ENCODE peak calls at places on chromosomes 7 and 10, in ten cellular contexts. One of them, this sample, is unnamed.

GRCh38 chr7:17633099-17633498 is 307.2 kb downstream of the SNX13 start:
- DNase-seq in KG1: no peak
- DNase-seq in T-helper 9 cell: no peak
- DNase-seq in fibroblast of mammary gland: peak
- DNase-seq in H9: no peak
- DNase-seq in ELR: peak
- DNase-seq in Right ventricle myocardium inferior: no peak
- DNase-seq in astrocyte of the hippocampus: no peak
- DNase-seq in putamen: no peak
- DNase-seq in aorta: no peak
- DNase-seq in this sample: no peak

GRCh38 chr10:119896937-119897336 is 4.4 kb downstream of the SEC23IP start:
- DNase-seq in KG1: no peak
- DNase-seq in T-helper 9 cell: no peak
- DNase-seq in fibroblast of mammary gland: peak
- DNase-seq in H9: no peak
- DNase-seq in ELR: no peak
- DNase-seq in Right ventricle myocardium inferior: peak
- DNase-seq in astrocyte of the hippocampus: peak
- DNase-seq in putamen: no peak
- DNase-seq in aorta: peak
- DNase-seq in this sample: no peak

GRCh38 chr10:11337516-11337915 is 273.9 kb downstream of the USP6NL start:
- DNase-seq in KG1: no peak
- DNase-seq in T-helper 9 cell: no peak
- DNase-seq in fibroblast of mammary gland: no peak
- DNase-seq in H9: no peak
- DNase-seq in ELR: no peak
- DNase-seq in Right ventricle myocardium inferior: no peak
- DNase-seq in astrocyte of the hippocampus: no peak
- DNase-seq in putamen: peak
- DNase-seq in aorta: no peak
- DNase-seq in this sample: no peak

GRCh38 chr10:114623661-114624294 is 34.3 kb downstream of the ABLIM1 start:
- DNase-seq in KG1: no peak
- DNase-seq in T-helper 9 cell: no peak
- DNase-seq in fibroblast of mammary gland: peak
- DNase-seq in H9: no peak
- DNase-seq in ELR: peak
- DNase-seq in Right ventricle myocardium inferior: no peak
- DNase-seq in astrocyte of the hippocampus: peak
- DNase-seq in putamen: no peak
- DNase-seq in aorta: no peak
- DNase-seq in this sample: no peak

GRCh38 chr10:86756511-86757109 is at the start of gene BMPR1A:
- DNase-seq in KG1: no peak
- DNase-seq in T-helper 9 cell: no peak
- DNase-seq in fibroblast of mammary gland: peak
- DNase-seq in H9: peak
- DNase-seq in ELR: peak
- DNase-seq in Right ventricle myocardium inferior: peak
- DNase-seq in astrocyte of the hippocampus: peak
- DNase-seq in putamen: no peak
- DNase-seq in aorta: peak
- DNase-seq in this sample: no peak

GRCh38 chr7:9189683-9190082 is 756.3 kb downstream of the NXPH1 start:
- DNase-seq in KG1: no peak
- DNase-seq in T-helper 9 cell: no peak
- DNase-seq in fibroblast of mammary gland: no peak
- DNase-seq in H9: no peak
- DNase-seq in ELR: no peak
- DNase-seq in Right ventricle myocardium inferior: no peak
- DNase-seq in astrocyte of the hippocampus: no peak
- DNase-seq in putamen: no peak
- DNase-seq in aorta: no peak
- DNase-seq in this sample: no peak

GRCh38 chr7:26345837-26346236 is 54.2 kb downstream of the SNX10 start:
- DNase-seq in KG1: no peak
- DNase-seq in T-helper 9 cell: no peak
- DNase-seq in fibroblast of mammary gland: no peak
- DNase-seq in H9: no peak
- DNase-seq in ELR: no peak
- DNase-seq in Right ventricle myocardium inferior: no peak
- DNase-seq in astrocyte of the hippocampus: no peak
- DNase-seq in putamen: no peak
- DNase-seq in aorta: no peak
- DNase-seq in this sample: no peak

GRCh38 chr7:80319461-80319860 is 184.8 kb downstream of the GNAI1 start:
- DNase-seq in KG1: no peak
- DNase-seq in T-helper 9 cell: no peak
- DNase-seq in fibroblast of mammary gland: no peak
- DNase-seq in H9: no peak
- DNase-seq in ELR: no peak
- DNase-seq in Right ventricle myocardium inferior: no peak
- DNase-seq in astrocyte of the hippocampus: no peak
- DNase-seq in putamen: no peak
- DNase-seq in aorta: no peak
- DNase-seq in this sample: no peak

GRCh38 chr7:100091411-100092181 is 2.8 kb downstream of the COPS6 start:
- DNase-seq in KG1: no peak
- DNase-seq in T-helper 9 cell: no peak
- DNase-seq in fibroblast of mammary gland: no peak
- DNase-seq in H9: peak
- DNase-seq in ELR: peak
- DNase-seq in Right ventricle myocardium inferior: no peak
- DNase-seq in astrocyte of the hippocampus: peak
- DNase-seq in putamen: no peak
- DNase-seq in aorta: no peak
- DNase-seq in this sample: no peak

GRCh38 chr7:18459439-18459838 is 36.1 kb upstream of the HDAC9 start:
- DNase-seq in KG1: no peak
- DNase-seq in T-helper 9 cell: no peak
- DNase-seq in fibroblast of mammary gland: no peak
- DNase-seq in H9: no peak
- DNase-seq in ELR: no peak
- DNase-seq in Right ventricle myocardium inferior: no peak
- DNase-seq in astrocyte of the hippocampus: peak
- DNase-seq in putamen: no peak
- DNase-seq in aorta: no peak
- DNase-seq in this sample: no peak

GRCh38 chr10:121002586-121003205 is 151.5 kb downstream of the WDR11 start:
- DNase-seq in KG1: no peak
- DNase-seq in T-helper 9 cell: no peak
- DNase-seq in fibroblast of mammary gland: no peak
- DNase-seq in H9: no peak
- DNase-seq in ELR: no peak
- DNase-seq in Right ventricle myocardium inferior: no peak
- DNase-seq in astrocyte of the hippocampus: no peak
- DNase-seq in putamen: no peak
- DNase-seq in aorta: no peak
- DNase-seq in this sample: no peak

GRCh38 chr7:2921748-2922147 is 77.6 kb upstream of the GNA12 start:
- DNase-seq in KG1: no peak
- DNase-seq in T-helper 9 cell: no peak
- DNase-seq in fibroblast of mammary gland: no peak
- DNase-seq in H9: peak
- DNase-seq in ELR: peak
- DNase-seq in Right ventricle myocardium inferior: no peak
- DNase-seq in astrocyte of the hippocampus: no peak
- DNase-seq in putamen: no peak
- DNase-seq in aorta: no peak
- DNase-seq in this sample: no peak

GRCh38 chr10:48551796-48552591 is 52.9 kb downstream of the ARHGAP22 start:
- DNase-seq in KG1: peak
- DNase-seq in T-helper 9 cell: no peak
- DNase-seq in fibroblast of mammary gland: peak
- DNase-seq in H9: peak
- DNase-seq in ELR: peak
- DNase-seq in Right ventricle myocardium inferior: no peak
- DNase-seq in astrocyte of the hippocampus: peak
- DNase-seq in putamen: peak
- DNase-seq in aorta: peak
- DNase-seq in this sample: no peak

GRCh38 chr10:79353726-79354125 is 6.5 kb downstream of the PPIF start:
- DNase-seq in KG1: no peak
- DNase-seq in T-helper 9 cell: no peak
- DNase-seq in fibroblast of mammary gland: no peak
- DNase-seq in H9: no peak
- DNase-seq in ELR: no peak
- DNase-seq in Right ventricle myocardium inferior: no peak
- DNase-seq in astrocyte of the hippocampus: no peak
- DNase-seq in putamen: no peak
- DNase-seq in aorta: peak
- DNase-seq in this sample: no peak

GRCh38 chr10:100528885-100529472 is 692 bp downstream of the NDUFB8 start:
- DNase-seq in KG1: no peak
- DNase-seq in T-helper 9 cell: no peak
- DNase-seq in fibroblast of mammary gland: peak
- DNase-seq in H9: no peak
- DNase-seq in ELR: peak
- DNase-seq in Right ventricle myocardium inferior: no peak
- DNase-seq in astrocyte of the hippocampus: no peak
- DNase-seq in putamen: no peak
- DNase-seq in aorta: no peak
- DNase-seq in this sample: no peak

GRCh38 chr7:6164491-6164890 is 107.9 kb downstream of the CYTH3 start:
- DNase-seq in KG1: no peak
- DNase-seq in T-helper 9 cell: no peak
- DNase-seq in fibroblast of mammary gland: no peak
- DNase-seq in H9: peak
- DNase-seq in ELR: peak
- DNase-seq in Right ventricle myocardium inferior: no peak
- DNase-seq in astrocyte of the hippocampus: no peak
- DNase-seq in putamen: no peak
- DNase-seq in aorta: no peak
- DNase-seq in this sample: no peak